ENCODE peak calls at places on chromosomes 12 and 14, in four cellular contexts. F is Caki2, N is H54, E is breast epithelium. S is an unnamed sample.
A peak's percentile ranks its signal among the peaks of the same experiment; 100 is the strongest.

GRCh38 chr14:97266653-97267052 is 469.5 kb downstream of the VRK1 start:
- DNase-seq in F (peak; percentile 41), N (no peak), E (no peak), S (no peak)

GRCh38 chr14:20657216-20658211 is 16.0 kb upstream of the OR6S1 start:
- DNase-seq in F (peak; percentile 11), N (no peak), E (no peak), S (no peak)

GRCh38 chr14:99176156-99176945 is 95.6 kb downstream of the BCL11B start:
- DNase-seq in F (no peak), N (no peak), E (no peak), S (no peak)

GRCh38 chr14:97456958-97457357 is 659.8 kb downstream of the VRK1 start:
- DNase-seq in F (no peak), N (no peak), E (no peak), S (no peak)

GRCh38 chr12:48040294-48040820 is 36.1 kb upstream of the COL2A1 start:
- DNase-seq in F (no peak), N (no peak), E (no peak), S (no peak)

GRCh38 chr12:94721173-94721572 is 70.8 kb upstream of the TMCC3 start:
- DNase-seq in F (no peak), N (no peak), E (no peak), S (no peak)

GRCh38 chr12:2339022-2339431 is 286.2 kb downstream of the CACNA1C start:
- DNase-seq in F (peak; percentile 56), N (no peak), E (no peak), S (no peak)

GRCh38 chr12:131454418-131455217 is 256.3 kb upstream of the SFSWAP start:
- DNase-seq in F (peak; percentile 23), N (peak; percentile 40), E (no peak), S (peak; percentile 65)

GRCh38 chr14:57831981-57832380 is 33.9 kb downstream of the SLC35F4 start:
- DNase-seq in F (no peak), N (no peak), E (no peak), S (no peak)

S was measured in testis.